ENCODE peak calls at places on chromosomes 2 and 18, in five cellular contexts. B, F, Z, G and R are unnamed samples.

GRCh38 chr18:6054443-6054842 is 159.1 kb upstream of the TMEM200C start:
- DNase-seq in Z (no peak), F (no peak), B (no peak), G (no peak), R (no peak)

GRCh38 chr2:100643906-100644501 is 81.2 kb downstream of the PDCL3 start:
- DNase-seq in G (no peak), F (no peak), B (no peak), Z (no peak), R (no peak)

GRCh38 chr2:96656540-96656939 is 14.0 kb downstream of the FER1L5 start:
- DNase-seq in F (no peak), Z (no peak), G (no peak), B (no peak), R (no peak)

GRCh38 chr2:60535392-60536312 is 17.8 kb downstream of the BCL11A start:
- DNase-seq in F (no peak), Z (no peak), G (no peak), B (no peak), R (no peak)

GRCh38 chr2:10520154-10520553 is 72.0 kb upstream of the ODC1 start:
- DNase-seq in B (no peak), Z (no peak), G (no peak), F (peak), R (no peak)

GRCh38 chr18:2948038-2948437 is 64.9 kb downstream of the LPIN2 start:
- DNase-seq in B (no peak), F (peak), G (peak), Z (peak), R (peak)

GRCh38 chr2:101026253-101026701 is 24.2 kb downstream of the RPL31 start:
- DNase-seq in Z (no peak), B (no peak), G (no peak), F (no peak), R (no peak)

GRCh38 chr18:58316943-58317342 is 272.9 kb downstream of the NEDD4L start:
- DNase-seq in F (no peak), Z (no peak), G (no peak), B (no peak), R (no peak)

GRCh38 chr18:70046207-70046606 is 98.5 kb upstream of the CD226 start:
- DNase-seq in F (no peak), B (no peak), Z (no peak), G (no peak), R (no peak)

GRCh38 chr2:205700331-205701132 is 18.2 kb downstream of the NRP2 start:
- DNase-seq in B (no peak), G (peak), F (no peak), Z (no peak), R (peak)

GRCh38 chr2:236717120-236717519 is 147.5 kb downstream of the ACKR3 start:
- DNase-seq in G (no peak), B (no peak), F (no peak), Z (no peak), R (no peak)

GRCh38 chr2:18435425-18436037 is 124.9 kb downstream of the RDH14 start:
- DNase-seq in G (peak), Z (peak), B (no peak), F (peak), R (peak)

GRCh38 chr18:59823611-59824195 is 76.1 kb upstream of the PMAIP1 start:
- DNase-seq in Z (peak), G (peak), B (no peak), F (peak), R (peak)

GRCh38 chr2:239832995-239833727 is 192.0 kb downstream of the NDUFA10 start:
- DNase-seq in Z (no peak), G (no peak), F (no peak), B (no peak), R (no peak)

GRCh38 chr18:79191956-79192355 is 122.8 kb downstream of the ATP9B start:
- DNase-seq in Z (no peak), F (no peak), B (no peak), G (no peak), R (no peak)

GRCh38 chr2:190404487-190404886 is 3.7 kb upstream of the MFSD6 start:
- DNase-seq in Z (peak), B (no peak), G (no peak), F (no peak), R (no peak)

GRCh38 chr2:235458839-235459273 is 35.0 kb upstream of the AGAP1 start:
- DNase-seq in G (peak), B (no peak), Z (no peak), F (no peak), R (peak)

GRCh38 chr2:109209412-109209811 is 80.4 kb downstream of the SH3RF3 start:
- DNase-seq in B (no peak), Z (no peak), G (no peak), F (no peak), R (no peak)

GRCh38 chr2:174209325-174209724 is 39.0 kb downstream of the OLA1 start:
- DNase-seq in F (no peak), B (no peak), Z (no peak), G (no peak), R (no peak)

GRCh38 chr2:236612737-236613136 is 43.1 kb downstream of the ACKR3 start:
- DNase-seq in G (no peak), F (peak), Z (no peak), B (no peak), R (no peak)

GRCh38 chr2:42906557-42907380 is 114.4 kb upstream of the HAAO start:
- DNase-seq in G (no peak), F (peak), Z (peak), B (no peak), R (no peak)

GRCh38 chr2:99520813-99521212 is 31.0 kb upstream of the REV1 start:
- DNase-seq in F (no peak), Z (no peak), G (no peak), B (no peak), R (no peak)

GRCh38 chr2:101831351-101831865 is 133.9 kb downstream of the MAP4K4 start:
- DNase-seq in B (no peak), G (peak), Z (peak), F (peak), R (peak)

GRCh38 chr2:65503746-65504145 is 71.3 kb upstream of the SPRED2 start:
- DNase-seq in F (no peak), B (no peak), Z (no peak), G (no peak), R (no peak)
- TF ChIP-seq JUNB in F (no peak), B (no peak), Z (no peak), G (no peak), R (no peak)

GRCh38 chr18:13916559-13916958 is 1.2 kb upstream of the MC2R start:
- DNase-seq in G (no peak), Z (no peak), B (no peak), F (no peak), R (no peak)
- TF ChIP-seq JUNB in G (no peak), Z (no peak), B (no peak), F (no peak), R (no peak)

GRCh38 chr2:1740714-1741584 is 3.4 kb downstream of the PXDN start:
- DNase-seq in F (no peak), B (no peak), G (no peak), Z (no peak), R (no peak)

GRCh38 chr2:1738646-1739302 is 5.5 kb downstream of the PXDN start:
- DNase-seq in G (no peak), F (no peak), B (no peak), Z (no peak), R (no peak)

GRCh38 chr2:1741851-1742250 is 2.5 kb downstream of the PXDN start:
- DNase-seq in G (no peak), Z (no peak), B (no peak), F (no peak), R (no peak)

GRCh38 chr2:1739322-1739957 is 4.9 kb downstream of the PXDN start:
- DNase-seq in B (no peak), Z (no peak), F (no peak), G (no peak), R (no peak)

DNA sequence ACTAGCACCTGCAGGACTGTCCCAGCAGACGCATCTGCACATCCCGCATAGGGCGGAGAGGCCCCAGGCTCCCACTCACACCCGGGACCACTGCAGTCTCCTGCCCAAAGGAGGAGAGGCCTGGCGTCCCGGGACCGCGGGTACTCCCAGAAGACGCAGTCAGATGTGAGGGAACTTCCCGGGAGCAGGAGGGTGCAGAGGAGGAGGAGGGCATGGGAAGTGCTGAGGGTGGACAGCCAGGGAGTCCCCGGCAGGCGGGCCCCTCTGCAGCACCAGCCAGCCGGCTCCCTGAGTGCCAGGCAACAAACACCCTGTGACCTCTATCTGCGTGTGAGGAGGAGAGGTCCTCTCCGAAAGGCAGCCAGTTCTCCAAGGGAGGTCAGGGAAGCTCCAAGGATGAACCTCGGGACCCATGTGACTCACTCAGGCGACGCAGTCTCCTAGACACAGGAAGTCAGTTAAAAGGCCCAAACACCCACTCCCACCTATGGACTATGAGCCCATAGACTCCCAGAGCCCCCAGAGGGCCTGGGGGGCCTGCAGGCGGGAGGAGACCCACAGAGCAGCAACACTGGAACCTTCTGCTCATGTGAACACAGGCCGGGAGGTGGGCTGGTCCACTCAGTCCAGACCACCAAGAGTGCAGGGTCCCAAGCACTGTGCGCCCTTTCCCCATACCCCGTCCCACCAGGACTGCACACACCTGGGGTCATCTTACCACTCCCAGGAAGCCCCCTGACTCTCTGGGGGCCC is 4.2 kb downstream of the PXDN start:
- DNase-seq in G (no peak), B (no peak), Z (no peak), F (no peak), R (no peak)
- TF ChIP-seq JUNB in G (no peak), B (no peak), Z (no peak), F (no peak), R (no peak)

GRCh38 chr18:44098551-44099098 is 582.1 kb upstream of the SETBP1 start:
- DNase-seq in F (peak), B (no peak), Z (no peak), G (no peak), R (peak)
- TF ChIP-seq JUNB in F (no peak), B (no peak), Z (no peak), G (no peak), R (no peak)